ENCODE peak calls at places on chromosomes 1 and 21, in ten cellular contexts. A is cardiac fibroblast, L is NCI-H446, R is left cardiac atrium, P is neuronal stem cell, B is Peyer's patch, Q is HTR-8/SVneo, M is adrenal gland, G is neural crest cell, I is lower leg skin. D is an unnamed sample.

GRCh38 chr1:34113887-34114286 is 51.1 kb downstream of the CSMD2 start:
- DNase-seq in I (no peak), L (peak; percentile 13), B (no peak), G (no peak), R (no peak), A (peak; percentile 18), M (no peak), P (peak; percentile 20), Q (no peak), D (peak; percentile 27)

GRCh38 chr1:156498447-156499193 is 2.0 kb downstream of the MEF2D start:
- DNase-seq in B (no peak), L (no peak), R (peak; percentile 77), M (peak; percentile 75), P (no peak), G (no peak), I (no peak), Q (no peak), A (peak; percentile 53), D (no peak)

GRCh38 chr1:147496571-147496970 is 44.7 kb upstream of the BCL9 start:
- DNase-seq in M (peak; percentile 65), L (peak; percentile 49), P (no peak), R (peak; percentile 59), I (no peak), A (peak; percentile 55), G (no peak), B (no peak), Q (no peak), D (peak; percentile 53)

GRCh38 chr1:203480084-203480483 is 4.5 kb downstream of the PRELP start:
- DNase-seq in Q (no peak), M (no peak), I (no peak), R (no peak), A (peak; percentile 42), G (no peak), P (no peak), L (no peak), B (no peak), D (no peak)

GRCh38 chr1:183251101-183251958 is 65.3 kb downstream of the LAMC2 start:
- DNase-seq in I (no peak), G (no peak), P (no peak), L (no peak), Q (no peak), A (no peak), M (no peak), R (no peak), B (no peak), D (no peak)

GRCh38 chr1:111568160-111568559 is 51.4 kb upstream of the RAP1A start:
- DNase-seq in Q (no peak), A (no peak), P (no peak), L (no peak), I (no peak), R (no peak), B (no peak), G (no peak), M (no peak), D (no peak)

GRCh38 chr21:35643176-35643575 is 417.1 kb downstream of the SETD4 start:
- DNase-seq in P (no peak), B (no peak), G (no peak), I (no peak), M (no peak), A (peak; percentile 83), Q (no peak), L (no peak), R (no peak), D (no peak)

GRCh38 chr1:92968138-92969032 is 7.1 kb upstream of the DIPK1A start:
- DNase-seq in B (peak; percentile 44), G (no peak), Q (no peak), P (no peak), I (no peak), L (peak; percentile 41), A (peak; percentile 27), M (no peak), R (no peak), D (peak; percentile 32)

GRCh38 chr1:201537966-201538617 is 835 bp upstream of the NAV1 start:
- DNase-seq in G (no peak), I (no peak), P (no peak), L (peak; percentile 35), M (no peak), Q (no peak), R (no peak), A (no peak), B (no peak), D (no peak)

GRCh38 chr1:202805886-202806511 is 2.2 kb downstream of the KDM5B start:
- DNase-seq in R (no peak), I (no peak), M (no peak), P (no peak), A (peak; percentile 41), B (no peak), Q (no peak), L (no peak), G (no peak), D (peak; percentile 60)

GRCh38 chr1:41545996-41546938 is 61.8 kb upstream of the EDN2 start:
- DNase-seq in Q (no peak), G (no peak), M (no peak), L (peak; percentile 15), P (no peak), I (no peak), A (peak; percentile 44), B (no peak), R (no peak), D (no peak)

GRCh38 chr1:38919075-38919474 is 22.6 kb downstream of the RHBDL2 start:
- DNase-seq in R (no peak), I (no peak), L (no peak), Q (no peak), A (no peak), B (no peak), G (no peak), M (peak; percentile 24), P (no peak), D (no peak)

GRCh38 chr1:183711691-183712401 is 58.7 kb upstream of the APOBEC4 start:
- DNase-seq in G (no peak), I (no peak), L (peak; percentile 88), R (peak; percentile 31), Q (no peak), M (no peak), P (no peak), B (no peak), A (peak; percentile 43), D (no peak)

GRCh38 chr1:54404939-54405880 is 984 bp downstream of the SSBP3 start:
- DNase-seq in B (peak; percentile 22), M (peak; percentile 46), Q (no peak), A (peak; percentile 15), I (no peak), G (peak; percentile 31), R (peak; percentile 43), P (no peak), L (no peak), D (peak; percentile 36)

GRCh38 chr1:226722240-226722900 is 16.7 kb downstream of the ITPKB start:
- DNase-seq in L (no peak), P (no peak), R (no peak), B (no peak), A (no peak), Q (no peak), G (no peak), M (no peak), I (no peak), D (no peak)

GRCh38 chr1:64965239-64966157 is 851 bp downstream of the JAK1 start:
- DNase-seq in I (peak; percentile 63), L (peak; percentile 39), A (peak; percentile 65), Q (peak; percentile 26), G (peak; percentile 40), R (peak; percentile 75), B (peak; percentile 84), P (peak; percentile 29), M (peak; percentile 84), D (peak; percentile 68)

GRCh38 chr1:91450260-91450659 is 45.6 kb upstream of the HFM1 start:
- DNase-seq in B (no peak), I (no peak), G (no peak), A (peak; percentile 21), M (no peak), L (no peak), P (no peak), R (no peak), Q (no peak), D (no peak)

GRCh38 chr1:232620356-232620841 is 9.5 kb downstream of the SIPA1L2 start:
- DNase-seq in B (no peak), L (peak; percentile 93), M (peak; percentile 55), Q (peak; percentile 34), R (peak; percentile 63), G (no peak), A (peak; percentile 89), I (peak; percentile 69), P (no peak), D (no peak)

GRCh38 chr1:36350659-36351171 is 27.3 kb upstream of the EVA1B start:
- DNase-seq in Q (peak; percentile 74), P (no peak), G (no peak), M (no peak), I (peak; percentile 49), L (no peak), B (no peak), A (peak; percentile 86), R (no peak), D (no peak)

GRCh38 chr1:27958513-27958912 is 1.3 kb upstream of the XKR8 start:
- DNase-seq in A (no peak), Q (no peak), G (no peak), R (no peak), M (no peak), L (no peak), B (no peak), P (no peak), I (no peak), D (no peak)

GRCh38 chr1:82064701-82065100 is 264.0 kb downstream of the ADGRL2 start:
- DNase-seq in A (no peak), R (no peak), Q (no peak), M (no peak), L (no peak), G (no peak), P (no peak), B (no peak), I (no peak), D (no peak)

GRCh38 chr1:12620142-12620865 is 2.3 kb upstream of the DHRS3 start:
- DNase-seq in A (no peak), L (no peak), R (no peak), I (no peak), M (no peak), P (no peak), G (no peak), Q (no peak), B (no peak), D (no peak)

GRCh38 chr1:61097326-61097725 is 15.0 kb downstream of the NFIA start:
- DNase-seq in I (no peak), R (no peak), A (peak; percentile 88), L (peak; percentile 7), G (no peak), M (no peak), Q (no peak), P (no peak), B (no peak), D (peak; percentile 18)

GRCh38 chr21:42476493-42477342 is 19.3 kb downstream of the RSPH1 start:
- DNase-seq in I (no peak), P (no peak), M (no peak), L (no peak), A (no peak), R (no peak), Q (no peak), B (no peak), G (no peak), D (no peak)

GRCh38 chr1:42753070-42753469 is 13.0 kb upstream of the CLDN19 start:
- DNase-seq in M (no peak), L (no peak), G (no peak), A (peak; percentile 75), R (no peak), Q (no peak), P (no peak), I (no peak), B (no peak), D (no peak)

GRCh38 chr1:204150702-204151561 is 912 bp downstream of the ETNK2 start:
- DNase-seq in M (no peak), I (peak; percentile 67), L (no peak), A (no peak), Q (no peak), P (no peak), R (peak; percentile 41), B (no peak), G (no peak), D (no peak)

GRCh38 chr1:176111835-176112234 is 95.3 kb downstream of the COP1 start:
- DNase-seq in P (no peak), L (no peak), R (no peak), Q (no peak), A (peak; percentile 33), I (no peak), B (no peak), G (no peak), M (no peak), D (peak; percentile 25)

GRCh38 chr21:35113064-35113463 is 64.0 kb upstream of the RUNX1 start:
- DNase-seq in B (no peak), R (no peak), A (peak; percentile 49), Q (no peak), M (no peak), L (no peak), I (no peak), P (no peak), G (no peak), D (peak; percentile 8)